ENCODE peak calls at places on chromosomes 7 and 10, in ten cellular contexts. X is endothelial cell of umbilical vein, M is A549, U is stomach, B is ovary, F is uterus, J is esophagus muscularis mucosa, R is body of pancreas, H is heart left ventricle, W is vagina. O is an unnamed sample. For H3K4me1, the result is how much of the 10 kb centered on the place peaks cover.

GRCh38 chr7:79624336-79624735 is 170.9 kb upstream of the MAGI2 start:
- DNase-seq in X (no peak), M (no peak), U (no peak), B (no peak), F (no peak), J (no peak), R (no peak), H (no peak), W (no peak), O (no peak)

GRCh38 chr7:118858651-118859149 is 634.2 kb downstream of the ANKRD7 start:
- DNase-seq in X (no peak), M (no peak), U (no peak), B (no peak), F (no peak), J (no peak), R (peak), H (no peak), W (no peak), O (no peak)

GRCh38 chr10:132222726-132223125 is 36.0 kb downstream of the DPYSL4 start:
- DNase-seq in X (no peak), M (no peak), U (no peak), B (no peak), F (no peak), J (no peak), R (no peak), H (no peak), W (no peak), O (no peak)

GRCh38 chr7:126803060-126803665 is 449.6 kb downstream of the GRM8 start:
- DNase-seq in X (peak), M (peak), U (peak), B (no peak), F (no peak), J (no peak), R (peak), H (no peak), W (no peak), O (no peak)

GRCh38 chr10:73644015-73644743 is 2.9 kb upstream of the MYOZ1 start:
- DNase-seq in X (peak), M (peak), U (peak), B (peak), F (peak), J (no peak), R (peak), H (peak), W (no peak), O (peak)

GRCh38 chr7:95396136-95397032 is at the start of gene PON3:
- DNase-seq in X (peak), M (peak), U (peak), B (peak), F (peak), J (no peak), R (peak), H (peak), W (no peak), O (no peak)

GRCh38 chr10:20672724-20673123 is 224.4 kb downstream of the NEBL start:
- DNase-seq in X (no peak), M (no peak), U (no peak), B (no peak), F (no peak), J (no peak), R (no peak), H (peak), W (no peak), O (no peak)

GRCh38 chr10:22285130-22285529 is 31.1 kb upstream of the COMMD3 start:
- DNase-seq in X (no peak), M (no peak), U (no peak), B (no peak), F (no peak), J (peak), R (peak), H (no peak), W (no peak), O (no peak)

GRCh38 chr10:61835069-61835908 is 66.2 kb upstream of the ARID5B start:
- DNase-seq in X (peak), M (peak), U (peak), B (no peak), F (no peak), J (no peak), R (peak), H (no peak), W (no peak), O (no peak)

GRCh38 chr10:95421782-95422181 is 131.0 kb upstream of the PDLIM1 start:
- DNase-seq in X (no peak), M (no peak), U (no peak), B (no peak), F (no peak), J (no peak), R (no peak), H (no peak), W (no peak), O (no peak)

GRCh38 chr7:70384891-70385290 is 747.1 kb upstream of the GALNT17 start:
- DNase-seq in X (no peak), M (no peak), U (no peak), B (no peak), F (no peak), J (no peak), R (no peak), H (no peak), W (no peak), O (no peak)

GRCh38 chr7:75575488-75576112 is 83.5 kb downstream of the SPDYE5 start:
- DNase-seq in X (no peak), M (no peak), U (no peak), B (no peak), F (no peak), J (no peak), R (no peak), H (no peak), W (no peak), O (no peak)

GRCh38 chr10:114095676-114096331 is 52.1 kb downstream of the ADRB1 start:
- DNase-seq in X (no peak), M (no peak), U (no peak), B (no peak), F (no peak), J (no peak), R (no peak), H (no peak), W (no peak), O (no peak)

GRCh38 chr10:78339251-78339650 is 305.6 kb downstream of the RPS24 start:
- DNase-seq in X (no peak), M (no peak), U (peak), B (peak), F (peak), J (peak), R (no peak), H (peak), W (peak), O (peak)

GRCh38 chr10:119668461-119668860 is 17.3 kb downstream of the BAG3 start:
- DNase-seq in X (no peak), M (no peak), U (no peak), B (no peak), F (no peak), J (no peak), R (no peak), H (no peak), W (no peak), O (no peak)

GRCh38 chr10:69413221-69413865 is 3.4 kb downstream of the TACR2 start:
- DNase-seq in X (peak), M (no peak), U (peak), B (peak), F (peak), J (peak), R (peak), H (peak), W (no peak), O (peak)

GRCh38 chr10:89879121-89879520 is 177.7 kb downstream of the KIF20B start:
- DNase-seq in X (no peak), M (no peak), U (no peak), B (no peak), F (no peak), J (no peak), R (no peak), H (no peak), W (no peak), O (no peak)

GRCh38 chr10:53843691-53844362 is 957.2 kb downstream of the PCDH15 start:
- DNase-seq in X (peak), M (no peak), U (no peak), B (no peak), F (no peak), J (no peak), R (no peak), H (no peak), W (no peak), O (no peak)

GRCh38 chr7:131657881-131658280 is 101.5 kb upstream of the PODXL start:
- DNase-seq in X (peak), M (no peak), U (no peak), B (no peak), F (no peak), J (no peak), R (no peak), H (peak), W (no peak), O (no peak)

GRCh38 chr7:116672596-116673503 is 854 bp downstream of the MET start:
- DNase-seq in X (peak), M (no peak), U (peak), B (no peak), F (no peak), J (no peak), R (peak), H (peak), W (no peak), O (no peak)

GRCh38 chr10:1216576-1217236 is 160.5 kb downstream of the WDR37 start:
- DNase-seq in X (no peak), M (no peak), U (no peak), B (no peak), F (no peak), J (no peak), R (no peak), H (no peak), W (no peak), O (no peak)

GRCh38 chr10:82091413-82091812 is 216.4 kb downstream of the NRG3 start:
- DNase-seq in X (peak), M (no peak), U (no peak), B (no peak), F (no peak), J (no peak), R (peak), H (no peak), W (no peak), O (no peak)

GRCh38 chr7:88610942-88611341 is 148.6 kb upstream of the ZNF804B start:
- DNase-seq in X (no peak), M (no peak), U (no peak), B (no peak), F (no peak), J (no peak), R (no peak), H (no peak), W (no peak), O (no peak)

GRCh38 chr7:76327610-76328009 is 25.1 kb downstream of the HSPB1 start:
- DNase-seq in X (peak), M (no peak), U (no peak), B (no peak), F (no peak), J (no peak), R (no peak), H (no peak), W (no peak), O (no peak)

GRCh38 chr7:112452102-112452888 is 2.0 kb downstream of the IFRD1 start:
- DNase-seq in X (peak), M (peak), U (peak), B (peak), F (peak), J (no peak), R (peak), H (peak), W (no peak), O (no peak)

GRCh38 chr10:3787001-3787400 is 2.0 kb upstream of the KLF6 start:
- DNase-seq in X (peak), M (no peak), U (no peak), B (no peak), F (no peak), J (no peak), R (no peak), H (no peak), W (no peak), O (peak)

GRCh38 chr7:48052748-48053147 is 17.4 kb downstream of the C7orf57 start:
- DNase-seq in X (no peak), M (no peak), U (no peak), B (no peak), F (no peak), J (no peak), R (no peak), H (no peak), W (no peak), O (no peak)

GRCh38 chr10:25024528-25024927 is 8.1 kb downstream of the THNSL1 start:
- DNase-seq in X (no peak), M (no peak), U (no peak), B (no peak), F (no peak), J (no peak), R (no peak), H (no peak), W (no peak), O (no peak)
- H3K4me1 ChIP-seq in X (under half), M (under half), U (under half), B (under half), F (under half), J (under half), R (under half), H (under half), W (under half), O (under half)

GRCh38 chr7:149239345-149240143 is at the start of gene ZNF212:
- DNase-seq in X (peak), M (peak), U (peak), B (peak), F (peak), J (peak), R (peak), H (peak), W (no peak), O (peak)
- TF ChIP-seq POLR2A in X (no peak), M (peak), U (no peak), B (no peak), F (peak), J (no peak), R (peak), H (no peak), W (no peak), O (no peak)

GRCh38 chr10:13003004-13003403 is 1.5 kb upstream of the CCDC3 start:
- DNase-seq in X (no peak), M (no peak), U (no peak), B (no peak), F (no peak), J (no peak), R (no peak), H (no peak), W (no peak), O (no peak)

GRCh38 chr10:13001041-13001886 is at the start of gene CCDC3:
- DNase-seq in X (no peak), M (peak), U (no peak), B (peak), F (peak), J (no peak), R (peak), H (peak), W (no peak), O (no peak)

GRCh38 chr10:13003781-13004180 is 2.3 kb upstream of the CCDC3 start:
- DNase-seq in X (no peak), M (no peak), U (no peak), B (no peak), F (no peak), J (no peak), R (no peak), H (no peak), W (no peak), O (no peak)

GRCh38 chr10:13001887-13002212 is 337 bp upstream of the CCDC3 start:
- DNase-seq in X (no peak), M (no peak), U (no peak), B (no peak), F (no peak), J (no peak), R (no peak), H (no peak), W (no peak), O (no peak)

DNA sequence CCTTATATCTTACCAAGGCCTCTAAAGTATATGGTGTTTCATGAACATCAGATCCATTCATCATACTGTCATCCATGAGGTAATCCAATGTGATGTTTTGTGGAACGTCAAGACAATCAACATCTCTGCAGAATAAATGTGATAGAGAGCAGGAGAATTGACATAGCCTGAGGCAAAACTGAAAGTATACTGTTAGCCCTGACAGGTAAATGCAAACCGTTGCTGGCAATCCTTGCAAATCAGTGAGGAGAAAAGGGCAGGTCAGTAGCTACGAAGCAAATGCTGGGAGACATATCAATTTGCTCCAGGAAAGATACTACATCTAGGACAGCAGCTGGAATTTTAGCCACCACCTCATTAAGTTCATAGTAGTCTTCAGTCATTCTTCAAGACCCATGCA is 4.5 kb upstream of the CCDC3 start:
- DNase-seq in X (no peak), M (no peak), U (no peak), B (no peak), F (no peak), J (no peak), R (no peak), H (no peak), W (no peak), O (no peak)
- H3K27ac ChIP-seq in X (no peak), M (no peak), U (no peak), B (no peak), F (no peak), J (no peak), R (no peak), H (no peak), W (no peak), O (no peak)

GRCh38 chr10:72611783-72612182 is 14.1 kb downstream of the MICU1 start:
- DNase-seq in X (no peak), M (no peak), U (no peak), B (peak), F (no peak), J (no peak), R (peak), H (no peak), W (no peak), O (no peak)
- H3K4me1 ChIP-seq in X (under half), M (under half), U (under half), B (under half), F (under half), J (under half), R (under half), H (under half), W (under half), O (under half)